ENCODE peak calls at places on chromosomes 16 and 17, in four cellular contexts. B is right cardiac atrium, N is PC-3, I is fibroblast of mammary gland. R is an unnamed sample.

GRCh38 chr16:30557397-30557949 is 701 bp downstream of the ZNF764 start:
- DNase-seq in B (no peak), N (no peak), I (no peak), R (no peak)

GRCh38 chr17:42814633-42815399 is 9.3 kb downstream of the BECN1 start:
- DNase-seq in B (no peak), N (no peak), I (peak; percentile 97), R (no peak)

GRCh38 chr16:80123189-80123588 is 417.6 kb upstream of the DYNLRB2 start:
- DNase-seq in B (no peak), N (no peak), I (peak; percentile 26), R (no peak)

GRCh38 chr16:13453325-13453724 is 466.6 kb upstream of the ERCC4 start:
- DNase-seq in B (no peak), N (no peak), I (peak; percentile 69), R (no peak)

GRCh38 chr17:65698381-65699061 is 137.1 kb upstream of the AXIN2 start:
- DNase-seq in B (no peak), N (no peak), I (peak; percentile 37), R (no peak)

GRCh38 chr17:16286947-16287562 is 66.2 kb downstream of the CENPV start:
- DNase-seq in B (peak; percentile 67), N (no peak), I (peak; percentile 77), R (no peak)

GRCh38 chr16:27718767-27719445 is 169.0 kb downstream of the KATNIP start:
- DNase-seq in B (no peak), N (no peak), I (no peak), R (no peak)

GRCh38 chr17:82670661-82671060 is 22.4 kb upstream of the WDR45B start:
- DNase-seq in B (no peak), N (no peak), I (no peak), R (no peak)

GRCh38 chr16:12081048-12081404 is 104.5 kb downstream of the SNX29 start:
- DNase-seq in B (no peak), N (no peak), I (no peak), R (no peak)

GRCh38 chr17:77107506-77108433 is 33.0 kb upstream of the SEC14L1 start:
- DNase-seq in B (no peak), N (no peak), I (no peak), R (no peak)

GRCh38 chr16:28317040-28317880 is 24.9 kb downstream of the SBK1 start:
- DNase-seq in B (peak; percentile 78), N (peak; percentile 52), I (peak; percentile 35), R (peak; percentile 25)

GRCh38 chr17:61495161-61495857 is 43.1 kb downstream of the TBX4 start:
- DNase-seq in B (no peak), N (no peak), I (peak; percentile 36), R (no peak)

GRCh38 chr17:60333628-60334031 is 58.3 kb downstream of the USP32 start:
- DNase-seq in B (no peak), N (no peak), I (no peak), R (no peak)

GRCh38 chr17:59521465-59522126 is 43.8 kb upstream of the DHX40 start:
- DNase-seq in B (peak; percentile 51), N (peak; percentile 81), I (peak; percentile 62), R (peak; percentile 14)

GRCh38 chr16:49465661-49466528 is 92.3 kb downstream of the C16orf78 start:
- DNase-seq in B (no peak), N (no peak), I (no peak), R (no peak)

GRCh38 chr17:29176500-29177351 is 3.5 kb downstream of the MYO18A start:
- DNase-seq in B (peak; percentile 73), N (peak; percentile 59), I (peak; percentile 21), R (peak; percentile 66)

GRCh38 chr16:1030381-1030901 is 42.1 kb upstream of the SSTR5 start:
- DNase-seq in B (peak; percentile 86), N (no peak), I (no peak), R (no peak)

GRCh38 chr17:68391561-68392268 is 65.6 kb downstream of the WIPI1 start:
- DNase-seq in B (peak; percentile 64), N (no peak), I (peak; percentile 40), R (no peak)

GRCh38 chr17:38565853-38566665 is 39.7 kb downstream of the SRCIN1 start:
- DNase-seq in B (no peak), N (no peak), I (no peak), R (no peak)

GRCh38 chr16:15682105-15682570 is 32.1 kb downstream of the NDE1 start:
- DNase-seq in B (no peak), N (peak; percentile 72), I (peak; percentile 84), R (peak; percentile 32)

GRCh38 chr17:59623151-59623550 is 3.5 kb downstream of the CLTC start:
- DNase-seq in B (no peak), N (no peak), I (peak; percentile 51), R (no peak)

GRCh38 chr16:56448005-56448404 is 3.1 kb downstream of the NUDT21 start:
- DNase-seq in B (no peak), N (no peak), I (no peak), R (no peak)

GRCh38 chr17:9860851-9861250 is 35.1 kb downstream of the GLP2R start:
- DNase-seq in B (no peak), N (no peak), I (no peak), R (peak; percentile 8)

GRCh38 chr16:52050418-52050817 is 496.5 kb downstream of the TOX3 start:
- DNase-seq in B (no peak), N (no peak), I (peak; percentile 21), R (no peak)

GRCh38 chr16:74999208-74999682 is 421 bp downstream of the ZNRF1 start:
- DNase-seq in B (peak; percentile 70), N (no peak), I (no peak), R (no peak)

GRCh38 chr16:56041556-56042140 is 149.6 kb upstream of the GNAO1 start:
- DNase-seq in B (peak; percentile 43), N (peak; percentile 31), I (no peak), R (no peak)

GRCh38 chr17:144936-145670 is 7.7 kb downstream of the SCGB1C2 start:
- DNase-seq in B (peak; percentile 24), N (no peak), I (no peak), R (no peak)

GRCh38 chr17:58317421-58318064 is 11.1 kb downstream of the TSPOAP1 start:
- DNase-seq in B (no peak), N (peak; percentile 95), I (peak; percentile 57), R (peak; percentile 54)

GRCh38 chr17:18039535-18040286 is 503 bp downstream of the GID4 start:
- DNase-seq in B (no peak), N (peak; percentile 37), I (no peak), R (no peak)

GRCh38 chr17:68954146-68954971 is 833 bp downstream of the ABCA8 start:
- DNase-seq in B (no peak), N (peak; percentile 9), I (peak; percentile 38), R (no peak)

GRCh38 chr17:11598274-11599221 is at the start of gene DNAH9:
- DNase-seq in B (peak; percentile 100), N (no peak), I (peak; percentile 60), R (no peak)
- H3K4me3 ChIP-seq in B (peak within 1 kb of the TSS; percentile 58), N (no peak within 1 kb of the TSS), I (peak within 1 kb of the TSS; percentile 13), R (no peak within 1 kb of the TSS)

GRCh38 chr17:4135489-4135888 is 7.3 kb downstream of the ZZEF1 start:
- DNase-seq in B (no peak), N (no peak), I (no peak), R (no peak)

GRCh38 chr17:4130715-4131114 is 12.1 kb downstream of the ZZEF1 start:
- DNase-seq in B (no peak), N (no peak), I (peak; percentile 76), R (no peak)

GRCh38 chr17:4134756-4135155 is 8.1 kb downstream of the ZZEF1 start:
- DNase-seq in B (no peak), N (no peak), I (no peak), R (no peak)

GRCh38 chr17:4140125-4140524 is 2.7 kb downstream of the ZZEF1 start:
- DNase-seq in B (no peak), N (no peak), I (no peak), R (no peak)

GRCh38 chr17:4136373-4136772 is 6.5 kb downstream of the ZZEF1 start:
- DNase-seq in B (peak; percentile 80), N (no peak), I (peak; percentile 21), R (no peak)
- H3K4me3 ChIP-seq in B (no peak overlapping the region), N (no peak overlapping the region), I (no peak overlapping the region), R (no peak overlapping the region)

GRCh38 chr17:81164464-81165245 is 652 bp upstream of the PVALEF start:
- DNase-seq in B (no peak), N (no peak), I (no peak), R (no peak)
- H3K4me3 ChIP-seq in B (no peak overlapping the region), N (no peak overlapping the region), I (no peak overlapping the region), R (no peak overlapping the region)

GRCh38 chr17:7623661-7624060 is 4.0 kb downstream of the SAT2 start:
- DNase-seq in B (no peak), N (no peak), I (no peak), R (no peak)

GRCh38 chr17:7629939-7630571 is at the start of gene SHBG:
- DNase-seq in B (no peak), N (no peak), I (no peak), R (no peak)

GRCh38 chr17:7626307-7626706 is 1.3 kb downstream of the SAT2 start:
- DNase-seq in B (no peak), N (no peak), I (no peak), R (no peak)

GRCh38 chr17:7626956-7627249 is 718 bp downstream of the SAT2 start:
- DNase-seq in B (no peak), N (no peak), I (no peak), R (no peak)

GRCh38 chr17:7627250-7628121 is at the start of gene SAT2:
- DNase-seq in B (peak; percentile 98), N (peak; percentile 84), I (peak; percentile 94), R (peak; percentile 86)
- H3K4me3 ChIP-seq in B (peak within 1 kb of the TSS; percentile 96), N (peak within 1 kb of the TSS; percentile 91), I (peak within 1 kb of the TSS; percentile 84), R (peak within 1 kb of the TSS; percentile 63)

DNA sequence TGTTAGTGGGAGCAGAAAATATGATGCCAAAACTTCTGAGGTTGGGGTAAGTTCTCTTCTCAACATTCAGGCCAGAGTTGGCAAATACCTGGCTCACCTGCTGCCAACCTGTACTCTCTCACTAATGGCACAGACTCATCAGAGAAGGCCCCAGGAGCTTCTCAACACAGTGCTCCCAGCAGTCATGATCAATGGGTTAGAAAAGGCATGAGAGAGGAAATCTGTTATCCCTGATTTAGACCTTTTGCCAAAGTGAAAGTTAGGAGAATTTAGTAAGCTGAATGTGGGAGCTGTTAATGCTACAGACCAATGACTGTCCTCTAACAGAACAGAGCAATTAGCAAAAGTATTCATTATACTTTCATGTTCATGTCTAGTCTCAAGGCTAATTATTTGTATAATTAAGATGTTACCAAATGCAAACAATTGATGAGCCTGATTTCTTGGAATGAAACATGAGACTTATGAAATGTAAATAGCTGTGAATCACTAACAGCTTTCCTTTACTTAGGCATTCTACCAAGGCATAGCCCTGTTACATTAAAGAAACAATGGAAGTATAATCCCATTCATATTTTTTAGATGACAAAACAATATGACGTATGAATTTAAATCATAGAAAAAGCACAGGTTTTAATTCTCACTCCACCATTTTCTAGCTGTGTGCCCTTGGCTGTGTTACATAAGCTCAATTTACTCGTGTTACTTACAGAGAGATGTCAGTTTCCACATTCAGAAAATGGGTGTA is 68.7 kb upstream of the MARCHF10 start:
- DNase-seq in B (no peak), N (peak; percentile 83), I (peak; percentile 59), R (no peak)
- H3K4me3 ChIP-seq in B (no peak overlapping the region), N (peak overlapping the region; percentile 0), I (no peak overlapping the region), R (no peak overlapping the region)

GRCh38 chr17:30824002-30824355 is 513 bp downstream of the CRLF3 start:
- DNase-seq in B (peak; percentile 42), N (no peak), I (no peak), R (no peak)
- H3K4me3 ChIP-seq in B (peak overlapping the region; percentile 91), N (peak overlapping the region; percentile 91), I (peak overlapping the region; percentile 95), R (peak overlapping the region; percentile 89)

GRCh38 chr17:4704991-4705390 is 1.1 kb upstream of the PELP1 start:
- DNase-seq in B (no peak), N (no peak), I (no peak), R (no peak)
- H3K4me3 ChIP-seq in B (no peak overlapping the region), N (peak overlapping the region; percentile 94), I (no peak overlapping the region), R (peak overlapping the region; percentile 89)